ENCODE peak calls at places on chromosomes 4 and X, in ten cellular contexts. K, Y, G, P, C, U, Z, S, A and O are unnamed samples.

GRCh38 chrX:150772150-150772970 is 79.2 kb downstream of the MTMR1 start:
- DNase-seq in K (peak; percentile 39), A (peak; percentile 72), S (peak; percentile 81), U (peak; percentile 85), Z (peak; percentile 59), G (no peak), C (peak; percentile 41), P (peak; percentile 52), Y (peak; percentile 50), O (peak; percentile 60)

GRCh38 chr4:24730256-24731001 is 64.9 kb upstream of the SOD3 start:
- DNase-seq in Y (peak; percentile 17), U (peak; percentile 46), Z (peak; percentile 94), S (no peak), A (peak; percentile 36), C (no peak), G (peak; percentile 73), K (peak; percentile 73), P (peak; percentile 48), O (no peak)

GRCh38 chr4:59759082-59759825 is 1440.9 kb upstream of the ADGRL3 start:
- DNase-seq in P (no peak), C (no peak), G (no peak), Z (no peak), A (no peak), Y (no peak), K (no peak), U (no peak), S (no peak), O (no peak)

GRCh38 chr4:51906167-51906647 is 63.3 kb downstream of the DCUN1D4 start:
- DNase-seq in U (no peak), P (no peak), Z (no peak), A (no peak), C (no peak), S (no peak), G (no peak), K (peak; percentile 49), Y (no peak), O (no peak)

GRCh38 chr4:113141901-113142346 is 92.5 kb downstream of the ANK2 start:
- DNase-seq in P (no peak), S (no peak), Z (peak; percentile 35), C (peak; percentile 45), Y (peak; percentile 86), A (no peak), G (peak; percentile 18), U (no peak), K (peak; percentile 93), O (no peak)

GRCh38 chr4:24793219-24794005 is 2.0 kb upstream of the SOD3 start:
- DNase-seq in C (peak; percentile 10), S (no peak), A (no peak), P (no peak), U (no peak), G (no peak), Y (no peak), K (peak; percentile 20), Z (peak; percentile 40), O (no peak)

GRCh38 chrX:102154218-102154860 is 1.4 kb downstream of the BEX5 start:
- DNase-seq in G (no peak), P (no peak), Y (no peak), A (no peak), U (peak; percentile 41), Z (no peak), C (no peak), S (peak; percentile 11), K (no peak), O (no peak)

GRCh38 chr4:145290953-145291352 is 110.6 kb upstream of the OTUD4 start:
- DNase-seq in G (no peak), U (no peak), K (no peak), Z (no peak), S (no peak), P (no peak), C (no peak), Y (no peak), A (no peak), O (no peak)

GRCh38 chrX:19867411-19867732 is 20.0 kb downstream of the SH3KBP1 start:
- DNase-seq in P (no peak), K (peak; percentile 49), Y (peak; percentile 49), G (no peak), S (no peak), C (no peak), Z (peak; percentile 70), A (no peak), U (no peak), O (no peak)

GRCh38 chr4:95508421-95508820 is 40.4 kb downstream of the UNC5C start:
- DNase-seq in P (no peak), U (no peak), S (no peak), A (no peak), G (no peak), Y (peak; percentile 74), K (peak; percentile 85), C (no peak), Z (peak; percentile 35), O (no peak)

GRCh38 chr4:20464381-20464780 is 212.7 kb downstream of the SLIT2 start:
- DNase-seq in A (no peak), S (no peak), P (no peak), Z (peak; percentile 49), Y (peak; percentile 58), G (no peak), C (peak; percentile 60), K (peak; percentile 79), U (no peak), O (no peak)

GRCh38 chr4:140363558-140363957 is 9.9 kb upstream of the SCOC start:
- DNase-seq in S (no peak), U (no peak), Z (no peak), K (no peak), A (no peak), Y (no peak), G (no peak), C (no peak), P (no peak), O (no peak)

GRCh38 chr4:46219872-46220271 is 96.0 kb upstream of the GABRG1 start:
- DNase-seq in C (no peak), Y (no peak), G (no peak), Z (no peak), K (no peak), U (no peak), P (no peak), A (no peak), S (no peak), O (no peak)

GRCh38 chrX:49892552-49892951 is 13.3 kb downstream of the USP27X start:
- DNase-seq in C (no peak), P (no peak), A (no peak), K (no peak), G (no peak), S (no peak), Y (no peak), Z (no peak), U (no peak), O (no peak)

GRCh38 chr4:14856927-14857220 is 145.4 kb upstream of the CPEB2 start:
- DNase-seq in S (no peak), C (no peak), U (no peak), P (no peak), K (no peak), A (no peak), Z (peak; percentile 8), G (no peak), Y (no peak), O (no peak)

GRCh38 chr4:47032405-47033106 is 1.2 kb downstream of the GABRB1 start:
- DNase-seq in C (no peak), U (peak; percentile 49), Z (peak; percentile 35), K (peak; percentile 56), P (no peak), G (no peak), Y (peak; percentile 51), S (no peak), A (peak; percentile 59), O (no peak)

GRCh38 chr4:24394041-24394440 is 190.3 kb downstream of the DHX15 start:
- DNase-seq in Y (peak; percentile 78), S (no peak), A (no peak), K (peak; percentile 92), C (no peak), G (no peak), P (no peak), Z (no peak), U (no peak), O (no peak)

GRCh38 chr4:138910914-138911336 is 104.7 kb upstream of the NOCT start:
- DNase-seq in K (peak; percentile 83), P (peak; percentile 81), Y (peak; percentile 88), Z (peak; percentile 81), G (no peak), S (peak; percentile 50), A (peak; percentile 75), U (peak; percentile 77), C (peak; percentile 77), O (no peak)

GRCh38 chr4:143742834-143743233 is 42.4 kb upstream of the FREM3 start:
- DNase-seq in A (no peak), S (no peak), C (no peak), Y (no peak), K (no peak), G (no peak), Z (no peak), U (no peak), P (no peak), O (no peak)

GRCh38 chr4:4332529-4332928 is 42.5 kb downstream of the ZBTB49 start:
- DNase-seq in P (no peak), S (peak; percentile 26), A (no peak), G (no peak), U (no peak), C (no peak), Z (no peak), K (no peak), Y (no peak), O (no peak)

GRCh38 chr4:188139671-188140070 is 430 bp downstream of the TRIML1 start:
- DNase-seq in K (no peak), Z (no peak), A (no peak), C (no peak), P (no peak), G (no peak), S (no peak), Y (no peak), U (no peak), O (no peak)
- TF ChIP-seq CTCF in K (no peak), Z (no peak), A (no peak), C (no peak), P (no peak), G (no peak), S (no peak), Y (no peak), U (no peak), O (no peak)

GRCh38 chrX:112148397-112148796 is 65.8 kb upstream of the TRPC5 start:
- DNase-seq in G (no peak), C (no peak), Y (no peak), K (no peak), U (no peak), Z (no peak), A (no peak), P (no peak), S (no peak), O (no peak)

GRCh38 chrX:112147206-112147605 is 64.6 kb upstream of the TRPC5 start:
- DNase-seq in G (no peak), K (peak; percentile 0), P (no peak), U (no peak), S (peak; percentile 7), C (no peak), A (no peak), Z (no peak), Y (no peak), O (no peak)
- TF ChIP-seq CTCF in G (peak; percentile 44), K (peak; percentile 31), P (no peak), U (no peak), S (no peak), C (no peak), A (peak; percentile 60), Z (peak; percentile 44), Y (peak; percentile 40), O (no peak)

GRCh38 chr4:6427439-6428090 is 44.8 kb downstream of the PPP2R2C start:
- DNase-seq in P (no peak), A (no peak), Y (no peak), Z (no peak), C (no peak), U (no peak), G (no peak), K (no peak), S (no peak), O (no peak)
- TF ChIP-seq CTCF in P (no peak), A (peak; percentile 19), Y (no peak), Z (no peak), C (no peak), U (no peak), G (no peak), K (no peak), S (no peak), O (no peak)

GRCh38 chrX:12567857-12568256 is 223.4 kb upstream of the PRPS2 start:
- DNase-seq in G (no peak), Z (peak; percentile 31), U (no peak), S (no peak), Y (peak; percentile 22), C (no peak), K (no peak), P (no peak), A (no peak), O (no peak)
- TF ChIP-seq CTCF in G (peak; percentile 67), Z (peak; percentile 73), U (no peak), S (peak; percentile 24), Y (peak; percentile 68), C (peak; percentile 72), K (peak; percentile 68), P (no peak), A (peak; percentile 60), O (no peak)